ENCODE peak calls at places on chromosomes 16 and 17, in seven cellular contexts. O is fibroblast of lung; L is NCI-H1092; H is activated CD4-positive, alpha-beta T cell treated with anti-CD3 and anti-CD28 coated beads, Interleukin-2, amount 50 U/mL, for 48 hours; M is heart left ventricle; Y is kidney; S is LNCaP clone FGC. G is an unnamed sample.

GRCh38 chr16:46916980-46917379 is 32.8 kb downstream of the GPT2 start:
- DNase-seq in O (no peak), L (no peak), H (no peak), M (no peak), Y (no peak), S (no peak), G (no peak)

GRCh38 chr16:78505544-78506371 is 406.3 kb downstream of the WWOX start:
- DNase-seq in O (peak; percentile 67), L (peak; percentile 62), H (no peak), M (peak; percentile 68), Y (peak; percentile 95), S (no peak), G (peak; percentile 77)

GRCh38 chr16:4404247-4404966 is 12.0 kb downstream of the CORO7 start:
- DNase-seq in O (no peak), L (no peak), H (peak; percentile 55), M (no peak), Y (peak; percentile 73), S (no peak), G (no peak)

GRCh38 chr17:16150251-16150859 is 65.0 kb downstream of the NCOR1 start:
- DNase-seq in O (peak; percentile 61), L (no peak), H (no peak), M (no peak), Y (no peak), S (peak; percentile 60), G (no peak)

GRCh38 chr16:11233727-11234376 is 22.2 kb downstream of the SOCS1 start:
- DNase-seq in O (no peak), L (no peak), H (peak; percentile 90), M (no peak), Y (no peak), S (no peak), G (no peak)

GRCh38 chr17:2947588-2947950 is 115.8 kb downstream of the OR1D5 start:
- DNase-seq in O (no peak), L (no peak), H (no peak), M (no peak), Y (peak; percentile 26), S (no peak), G (no peak)

GRCh38 chr16:70700101-70701020 is 14.5 kb upstream of the MTSS2 start:
- DNase-seq in O (no peak), L (peak; percentile 88), H (no peak), M (peak; percentile 73), Y (no peak), S (no peak), G (no peak)

GRCh38 chr17:63497708-63498483 is 21.0 kb downstream of the ACE start:
- DNase-seq in O (no peak), L (peak; percentile 86), H (peak; percentile 13), M (no peak), Y (no peak), S (no peak), G (no peak)

GRCh38 chr16:17850626-17851265 is 380.0 kb upstream of the XYLT1 start:
- DNase-seq in O (no peak), L (no peak), H (no peak), M (no peak), Y (no peak), S (no peak), G (no peak)

GRCh38 chr16:65121870-65122723 is at the start of gene CDH11:
- DNase-seq in O (peak; percentile 86), L (no peak), H (no peak), M (peak; percentile 67), Y (peak; percentile 93), S (no peak), G (no peak)

GRCh38 chr17:52297230-52298010 is 138.9 kb upstream of the CA10 start:
- DNase-seq in O (no peak), L (no peak), H (no peak), M (no peak), Y (no peak), S (no peak), G (no peak)

GRCh38 chr17:44922746-44923470 is 7.6 kb upstream of the GFAP start:
- DNase-seq in O (no peak), L (no peak), H (no peak), M (no peak), Y (peak; percentile 50), S (no peak), G (no peak)

GRCh38 chr17:42980766-42981397 is 517 bp downstream of the RUNDC1 start:
- DNase-seq in O (peak; percentile 39), L (peak; percentile 35), H (peak; percentile 80), M (peak; percentile 25), Y (peak; percentile 78), S (no peak), G (no peak)

GRCh38 chr16:69618721-69619120 is 53.0 kb downstream of the NFAT5 start:
- DNase-seq in O (no peak), L (no peak), H (no peak), M (no peak), Y (no peak), S (no peak), G (no peak)

GRCh38 chr17:44210342-44211192 is 8.9 kb downstream of the UBTF start:
- DNase-seq in O (peak; percentile 87), L (peak; percentile 51), H (peak; percentile 92), M (peak; percentile 88), Y (peak; percentile 94), S (no peak), G (peak; percentile 92)

GRCh38 chr16:16021646-16021987 is 72.2 kb downstream of the ABCC1 start:
- DNase-seq in O (no peak), L (no peak), H (no peak), M (no peak), Y (no peak), S (no peak), G (no peak)

G was measured in right atrium auricular region.